ENCODE peak calls at places on chromosomes 11 and 22, in seven cellular contexts. E is uterus, A is transverse colon, F is H1, X is IMR-90, V is endothelial cell of umbilical vein, G is suprapubic skin. N is an unnamed sample.

GRCh38 chr11:9754041-9754471 is 90.2 kb downstream of the SWAP70 start:
- DNase-seq in E (no peak), G (no peak), V (no peak), F (no peak), X (no peak), A (no peak), N (no peak)

GRCh38 chr11:371051-371450 is 1.8 kb downstream of the B4GALNT4 start:
- DNase-seq in E (no peak), V (no peak), A (no peak), X (no peak), G (no peak), F (no peak), N (no peak)

GRCh38 chr22:42430486-42431125 is 1.6 kb downstream of the NFAM1 start:
- DNase-seq in F (no peak), E (no peak), A (no peak), X (no peak), G (no peak), V (no peak), N (no peak)

GRCh38 chr22:26431151-26431995 is 2.3 kb downstream of the ASPHD2 start:
- DNase-seq in V (peak; percentile 81), E (no peak), X (no peak), G (no peak), F (no peak), A (no peak), N (no peak)

GRCh38 chr22:32804036-32804435 is 2.5 kb downstream of the TIMP3 start:
- DNase-seq in V (no peak), F (no peak), A (no peak), G (no peak), X (peak; percentile 71), E (peak; percentile 66), N (no peak)

GRCh38 chr22:40273319-40273718 is 73.0 kb upstream of the ADSL start:
- DNase-seq in X (no peak), E (no peak), F (no peak), G (no peak), A (no peak), V (peak; percentile 35), N (no peak)

GRCh38 chr22:46748948-46749681 is 11.1 kb upstream of the CERK start:
- DNase-seq in X (peak; percentile 49), G (no peak), A (no peak), E (no peak), F (no peak), V (peak; percentile 91), N (no peak)

GRCh38 chr11:9385288-9385902 is 943 bp downstream of the IPO7 start:
- DNase-seq in A (no peak), E (no peak), V (no peak), F (no peak), X (no peak), G (no peak), N (peak; percentile 43)

GRCh38 chr22:33352768-33353167 is 294.6 kb upstream of the SYN3 start:
- DNase-seq in X (no peak), V (no peak), F (no peak), E (no peak), A (no peak), G (no peak), N (no peak)

GRCh38 chr22:47918936-47919505 is 1156.6 kb downstream of the TBC1D22A start:
- DNase-seq in V (no peak), X (no peak), F (no peak), E (no peak), G (no peak), A (no peak), N (no peak)

GRCh38 chr11:98565311-98565710 is 455.4 kb upstream of the CNTN5 start:
- DNase-seq in F (no peak), A (no peak), G (no peak), E (no peak), X (no peak), V (no peak), N (no peak)

GRCh38 chr11:66002648-66003225 is 434 bp downstream of the BANF1 start:
- DNase-seq in E (peak; percentile 57), V (no peak), X (peak; percentile 48), F (no peak), G (no peak), A (peak; percentile 68), N (peak; percentile 71)

GRCh38 chr22:21014202-21015050 is 539 bp upstream of the P2RX6 start:
- DNase-seq in E (peak; percentile 88), F (peak; percentile 81), V (peak; percentile 91), A (peak; percentile 89), X (peak; percentile 88), G (peak; percentile 92), N (peak; percentile 62)

GRCh38 chr11:117691206-117691490 is 105.9 kb downstream of the DSCAML1 start:
- DNase-seq in F (no peak), V (no peak), E (no peak), X (no peak), G (no peak), A (no peak), N (no peak)

GRCh38 chr22:46389081-46389480 is 53.6 kb downstream of the TRMU start:
- DNase-seq in E (no peak), V (no peak), A (no peak), X (no peak), G (no peak), F (no peak), N (no peak)

GRCh38 chr11:18171377-18172000 is 1.1 kb upstream of the MRGPRX4 start:
- DNase-seq in F (no peak), V (no peak), G (no peak), A (no peak), E (no peak), X (no peak), N (no peak)

GRCh38 chr11:64355078-64355940 is 3.7 kb upstream of the RPS6KA4 start:
- DNase-seq in E (peak; percentile 71), V (peak; percentile 87), G (no peak), F (peak; percentile 77), X (peak; percentile 77), A (peak; percentile 66), N (peak; percentile 50)

GRCh38 chr11:15821471-15821870 is 534.9 kb downstream of the SOX6 start:
- DNase-seq in F (no peak), V (no peak), X (peak; percentile 52), E (no peak), G (no peak), A (no peak), N (no peak)

GRCh38 chr11:7511405-7511804 is 2.4 kb upstream of the PPFIBP2 start:
- DNase-seq in V (peak; percentile 65), E (peak; percentile 31), G (peak; percentile 81), A (peak; percentile 53), X (no peak), F (no peak), N (peak; percentile 81)

GRCh38 chr11:123853038-123853437 is 32.4 kb downstream of the TMEM225 start:
- DNase-seq in A (no peak), E (no peak), G (no peak), X (no peak), V (no peak), F (no peak), N (no peak)

GRCh38 chr22:37639771-37640590 is 512 bp downstream of the SH3BP1 start:
- DNase-seq in G (no peak), V (no peak), X (no peak), A (peak; percentile 47), E (no peak), F (no peak), N (no peak)
- TF ChIP-seq POLR2A in G (no peak), V (no peak), X (no peak), A (no peak), E (no peak), F (no peak), N (no peak)

DNA sequence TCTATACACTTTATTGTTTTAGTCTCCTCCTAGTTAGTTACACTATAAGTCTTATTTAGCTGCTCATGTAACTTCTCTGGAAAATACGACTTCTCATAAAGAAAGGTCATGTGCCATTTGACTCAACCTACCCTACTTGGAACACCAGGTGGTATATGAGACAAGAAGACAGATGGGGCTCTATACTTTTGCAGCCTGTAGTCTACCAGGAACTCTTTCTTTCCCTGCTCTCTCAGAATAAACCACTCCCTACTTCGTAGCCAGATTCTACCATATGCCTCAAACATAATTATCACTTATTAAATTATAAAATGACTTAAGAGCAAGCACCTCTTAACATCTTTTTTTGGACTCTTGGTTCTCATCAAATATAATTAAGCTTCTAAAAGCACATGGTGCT is 38.5 kb upstream of the RAPSN start:
- DNase-seq in F (no peak), V (no peak), X (no peak), E (no peak), A (no peak), G (no peak), N (no peak)
- H3K27me3 ChIP-seq in F (no peaks in the 10 kb centered on the region), V (no peaks in the 10 kb centered on the region), X (no peaks in the 10 kb centered on the region), E (no peaks in the 10 kb centered on the region), A (no peaks in the 10 kb centered on the region), G (no peaks in the 10 kb centered on the region), N (no peaks in the 10 kb centered on the region)

GRCh38 chr11:86066606-86067229 is 2.2 kb downstream of the PICALM start:
- DNase-seq in G (no peak), X (no peak), F (no peak), E (no peak), V (peak; percentile 36), A (no peak), N (no peak)

GRCh38 chr11:86068138-86068861 is 584 bp downstream of the PICALM start:
- DNase-seq in F (no peak), E (peak; percentile 42), V (peak; percentile 46), A (peak; percentile 41), G (peak; percentile 69), X (no peak), N (no peak)

GRCh38 chr11:86066033-86066432 is 2.9 kb downstream of the PICALM start:
- DNase-seq in G (no peak), X (no peak), A (no peak), E (no peak), F (no peak), V (peak; percentile 23), N (no peak)

GRCh38 chr11:86068951-86069407 is at the start of gene PICALM:
- DNase-seq in E (peak; percentile 98), F (peak; percentile 97), X (peak; percentile 99), G (peak; percentile 98), V (peak; percentile 99), A (peak; percentile 98), N (peak; percentile 96)

DNA sequence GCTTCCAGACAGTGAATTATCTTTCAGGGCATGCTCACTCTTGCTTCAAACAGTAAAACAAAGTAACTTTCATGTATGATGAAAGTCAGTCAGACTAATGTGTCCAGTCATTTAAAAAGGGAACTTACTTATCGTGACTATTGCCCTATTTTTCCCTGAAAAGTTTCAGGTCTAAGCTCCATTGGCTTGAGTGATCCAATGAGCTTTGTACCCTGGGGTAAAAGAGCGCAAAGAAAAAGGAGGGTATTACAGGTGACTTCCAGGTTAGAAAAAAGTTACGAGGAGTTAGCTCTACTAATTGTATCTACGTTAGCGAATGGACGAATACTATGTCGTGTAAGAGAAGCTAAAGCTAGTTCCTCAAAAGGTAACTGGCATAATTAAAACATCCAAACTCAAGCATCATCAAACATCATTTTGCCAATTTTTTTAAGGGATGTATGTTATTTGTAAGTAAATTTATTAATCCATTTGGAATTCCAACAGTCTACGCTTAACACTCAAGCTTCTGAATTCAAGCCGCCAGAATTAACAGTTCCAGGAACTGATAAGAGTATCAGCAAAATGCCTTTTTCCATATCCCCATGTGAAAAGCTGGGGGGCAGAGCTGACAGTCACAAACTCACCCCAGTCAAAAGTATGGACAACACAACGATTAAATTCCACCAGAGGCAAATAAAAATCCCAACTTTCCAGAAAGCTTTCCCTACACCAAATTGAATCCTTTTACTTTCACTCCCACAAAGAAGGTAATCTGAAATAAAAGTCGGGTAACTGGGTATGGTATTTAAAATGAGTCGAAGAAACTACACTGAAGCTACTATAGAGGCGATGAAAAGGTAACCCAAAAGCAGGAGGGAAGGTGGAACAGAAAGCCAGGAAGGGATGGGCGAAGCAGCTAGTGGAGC is 1.4 kb downstream of the PICALM start:
- DNase-seq in E (no peak), F (no peak), X (no peak), V (peak; percentile 56), A (no peak), G (no peak), N (no peak)
- TF ChIP-seq POLR2A in E (no peak), F (no peak), X (no peak), V (no peak), A (peak; percentile 43), G (no peak), N (no peak)

GRCh38 chr11:78850078-78850477 is 275.4 kb upstream of the NARS2 start:
- DNase-seq in E (no peak), A (no peak), X (no peak), F (no peak), V (no peak), G (no peak), N (no peak)
- H3K27me3 ChIP-seq in E (no peaks in the 10 kb centered on the region), A (no peaks in the 10 kb centered on the region), X (no peaks in the 10 kb centered on the region), F (no peaks in the 10 kb centered on the region), V (no peaks in the 10 kb centered on the region), G (no peaks in the 10 kb centered on the region), N (no peaks in the 10 kb centered on the region)

N was measured in breast epithelium.